ENCODE peak calls at places on chromosome 16, in four cellular contexts. One of them, this sample, is unnamed.

GRCh38 chr16:13093676-13094075 is 192.3 kb downstream of the SHISA9 start:
- DNase-seq in stimulated activated CD4-positive, alpha-beta T cell treated with anti-CD3 and anti-CD28 coated beads, Interleukin-4, amount 100 ng/mL, for 1 hour: no peak
- DNase-seq in activated gamma-delta T cell: no peak
- DNase-seq in smooth muscle cell of the brain vasculature: no peak
- DNase-seq in this sample: peak; percentile 3

GRCh38 chr16:177394-177822 is 928 bp downstream of the HBA1 start:
- DNase-seq in stimulated activated CD4-positive, alpha-beta T cell treated with anti-CD3 and anti-CD28 coated beads, Interleukin-4, amount 100 ng/mL, for 1 hour: no peak
- DNase-seq in activated gamma-delta T cell: no peak
- DNase-seq in smooth muscle cell of the brain vasculature: no peak
- DNase-seq in this sample: no peak

GRCh38 chr16:68235105-68235881 is 634 bp downstream of the ESRP2 start:
- DNase-seq in stimulated activated CD4-positive, alpha-beta T cell treated with anti-CD3 and anti-CD28 coated beads, Interleukin-4, amount 100 ng/mL, for 1 hour: no peak
- DNase-seq in activated gamma-delta T cell: peak; percentile 37
- DNase-seq in smooth muscle cell of the brain vasculature: no peak
- DNase-seq in this sample: no peak

GRCh38 chr16:2966043-2966802 is 2.1 kb downstream of the KREMEN2 start:
- DNase-seq in stimulated activated CD4-positive, alpha-beta T cell treated with anti-CD3 and anti-CD28 coated beads, Interleukin-4, amount 100 ng/mL, for 1 hour: no peak
- DNase-seq in activated gamma-delta T cell: no peak
- DNase-seq in smooth muscle cell of the brain vasculature: no peak
- DNase-seq in this sample: no peak

GRCh38 chr16:23824909-23825308 is 10.9 kb upstream of the PRKCB start:
- DNase-seq in stimulated activated CD4-positive, alpha-beta T cell treated with anti-CD3 and anti-CD28 coated beads, Interleukin-4, amount 100 ng/mL, for 1 hour: no peak
- DNase-seq in activated gamma-delta T cell: no peak
- DNase-seq in smooth muscle cell of the brain vasculature: no peak
- DNase-seq in this sample: no peak

GRCh38 chr16:64669573-64669972 is 452.3 kb downstream of the CDH11 start:
- DNase-seq in stimulated activated CD4-positive, alpha-beta T cell treated with anti-CD3 and anti-CD28 coated beads, Interleukin-4, amount 100 ng/mL, for 1 hour: no peak
- DNase-seq in activated gamma-delta T cell: no peak
- DNase-seq in smooth muscle cell of the brain vasculature: no peak
- DNase-seq in this sample: no peak

GRCh38 chr16:9976641-9977040 is 205.6 kb downstream of the GRIN2A start:
- DNase-seq in stimulated activated CD4-positive, alpha-beta T cell treated with anti-CD3 and anti-CD28 coated beads, Interleukin-4, amount 100 ng/mL, for 1 hour: no peak
- DNase-seq in activated gamma-delta T cell: no peak
- DNase-seq in smooth muscle cell of the brain vasculature: no peak
- DNase-seq in this sample: no peak

GRCh38 chr16:89043636-89044393 is 49.8 kb upstream of the ACSF3 start:
- DNase-seq in stimulated activated CD4-positive, alpha-beta T cell treated with anti-CD3 and anti-CD28 coated beads, Interleukin-4, amount 100 ng/mL, for 1 hour: no peak
- DNase-seq in activated gamma-delta T cell: no peak
- DNase-seq in smooth muscle cell of the brain vasculature: no peak
- DNase-seq in this sample: no peak

GRCh38 chr16:71360378-71360777 is 1.9 kb downstream of the CALB2 start:
- DNase-seq in stimulated activated CD4-positive, alpha-beta T cell treated with anti-CD3 and anti-CD28 coated beads, Interleukin-4, amount 100 ng/mL, for 1 hour: no peak
- DNase-seq in activated gamma-delta T cell: no peak
- DNase-seq in smooth muscle cell of the brain vasculature: no peak
- DNase-seq in this sample: peak; percentile 96

GRCh38 chr16:31486036-31486435 is 3.1 kb downstream of the SLC5A2 start:
- DNase-seq in stimulated activated CD4-positive, alpha-beta T cell treated with anti-CD3 and anti-CD28 coated beads, Interleukin-4, amount 100 ng/mL, for 1 hour: no peak
- DNase-seq in activated gamma-delta T cell: no peak
- DNase-seq in smooth muscle cell of the brain vasculature: no peak
- DNase-seq in this sample: no peak

GRCh38 chr16:31331807-31332301 is 23.1 kb upstream of the ITGAX start:
- DNase-seq in stimulated activated CD4-positive, alpha-beta T cell treated with anti-CD3 and anti-CD28 coated beads, Interleukin-4, amount 100 ng/mL, for 1 hour: no peak
- DNase-seq in activated gamma-delta T cell: no peak
- DNase-seq in smooth muscle cell of the brain vasculature: no peak
- DNase-seq in this sample: no peak

GRCh38 chr16:87581867-87582220 is 20.5 kb upstream of the JPH3 start:
- DNase-seq in stimulated activated CD4-positive, alpha-beta T cell treated with anti-CD3 and anti-CD28 coated beads, Interleukin-4, amount 100 ng/mL, for 1 hour: no peak
- DNase-seq in activated gamma-delta T cell: no peak
- DNase-seq in smooth muscle cell of the brain vasculature: peak; percentile 88
- DNase-seq in this sample: peak; percentile 98